ENCODE peak calls at places on chromosomes 12 and 14, in seven cellular contexts. C, I, O, W, N, S and F are unnamed samples.

GRCh38 chr14:91396959-91397815 is 20.4 kb downstream of the CCDC88C start:
- DNase-seq in C (peak), I (no peak), O (no peak), W (no peak), N (no peak), S (no peak), F (no peak)

GRCh38 chr12:2963154-2963759 is 4.1 kb downstream of the TEAD4 start:
- DNase-seq in C (peak), I (no peak), O (peak), W (no peak), N (no peak), S (no peak), F (no peak)

GRCh38 chr12:58443981-58444371 is 476.3 kb downstream of the LRIG3 start:
- DNase-seq in C (no peak), I (peak), O (peak), W (no peak), N (no peak), S (no peak), F (no peak)

GRCh38 chr12:20004951-20005350 is 363.4 kb upstream of the PDE3A start:
- DNase-seq in C (no peak), I (no peak), O (no peak), W (no peak), N (no peak), S (no peak), F (no peak)

GRCh38 chr12:113065126-113066007 is 8.8 kb downstream of the DTX1 start:
- DNase-seq in C (peak), I (peak), O (no peak), W (no peak), N (peak), S (peak), F (no peak)

GRCh38 chr14:87066221-87066817 is 926.7 kb downstream of the GALC start:
- DNase-seq in C (peak), I (peak), O (no peak), W (no peak), N (no peak), S (no peak), F (no peak)

GRCh38 chr12:100741084-100741711 is 53.4 kb upstream of the ANO4 start:
- DNase-seq in C (peak), I (no peak), O (no peak), W (peak), N (peak), S (peak), F (no peak)

GRCh38 chr14:100592972-100593371 is 5.8 kb upstream of the BEGAIN start:
- DNase-seq in C (peak), I (peak), O (no peak), W (no peak), N (no peak), S (no peak), F (no peak)

GRCh38 chr14:55279384-55279783 is 8.2 kb downstream of the FBXO34 start:
- DNase-seq in C (no peak), I (no peak), O (no peak), W (no peak), N (no peak), S (no peak), F (no peak)

GRCh38 chr12:64696065-64696741 is 63.0 kb downstream of the GNS start:
- DNase-seq in C (peak), I (no peak), O (no peak), W (no peak), N (no peak), S (peak), F (no peak)

GRCh38 chr12:26271024-26271423 is 75.7 kb downstream of the SSPN start:
- DNase-seq in C (no peak), I (no peak), O (no peak), W (no peak), N (peak), S (peak), F (no peak)

GRCh38 chr12:59182191-59182590 is 261.9 kb upstream of the LRIG3 start:
- DNase-seq in C (no peak), I (peak), O (no peak), W (no peak), N (no peak), S (peak), F (no peak)

GRCh38 chr12:122406701-122407154 is 15.7 kb downstream of the CLIP1 start:
- DNase-seq in C (peak), I (no peak), O (no peak), W (no peak), N (no peak), S (peak), F (peak)